ENCODE peak calls at places on chromosomes 2 and 18, in eight cellular contexts. J is CD8-positive, alpha-beta memory T cell; G is heart right ventricle; L is pancreas; Y is aorta; O is bronchial epithelial cell; R is psoas muscle; X is foreskin fibroblast. T is an unnamed sample.

GRCh38 chr18:906416-907170 is 1.9 kb downstream of the ADCYAP1 start:
- DNase-seq in J (no peak), G (no peak), L (no peak), Y (no peak), O (no peak), R (no peak), X (no peak), T (no peak)

GRCh38 chr2:70145851-70146739 is 44.7 kb downstream of the C2orf42 start:
- DNase-seq in J (no peak), G (no peak), L (no peak), Y (no peak), O (no peak), R (no peak), X (no peak), T (no peak)

GRCh38 chr2:20491739-20492531 is 45.1 kb downstream of the RHOB start:
- DNase-seq in J (no peak), G (peak; percentile 33), L (no peak), Y (no peak), O (no peak), R (no peak), X (no peak), T (no peak)

GRCh38 chr18:77099501-77100370 is 32.8 kb downstream of the MBP start:
- DNase-seq in J (peak; percentile 54), G (no peak), L (no peak), Y (no peak), O (no peak), R (peak; percentile 58), X (no peak), T (peak; percentile 83)

GRCh38 chr2:48733067-48733503 is 22.4 kb downstream of the LHCGR start:
- DNase-seq in J (no peak), G (no peak), L (no peak), Y (no peak), O (no peak), R (no peak), X (no peak), T (no peak)

GRCh38 chr2:238097988-238098853 is 1.9 kb upstream of the ESPNL start:
- DNase-seq in J (no peak), G (no peak), L (peak; percentile 45), Y (peak; percentile 61), O (peak; percentile 17), R (peak; percentile 66), X (peak; percentile 16), T (no peak)

GRCh38 chr2:237693281-237694039 is 66.1 kb downstream of the LRRFIP1 start:
- DNase-seq in J (peak; percentile 21), G (no peak), L (peak; percentile 48), Y (no peak), O (peak; percentile 95), R (no peak), X (peak; percentile 50), T (no peak)

GRCh38 chr2:101406867-101407266 is 19.6 kb upstream of the CREG2 start:
- DNase-seq in J (no peak), G (no peak), L (no peak), Y (peak; percentile 46), O (peak; percentile 23), R (no peak), X (peak; percentile 90), T (no peak)

GRCh38 chr2:236568068-236568921 is 1.3 kb upstream of the ACKR3 start:
- DNase-seq in J (peak; percentile 21), G (peak; percentile 67), L (peak; percentile 54), Y (peak; percentile 79), O (peak; percentile 29), R (peak; percentile 82), X (no peak), T (no peak)

GRCh38 chr2:195535911-195536522 is 121.0 kb upstream of the SLC39A10 start:
- DNase-seq in J (peak; percentile 81), G (peak; percentile 23), L (no peak), Y (peak; percentile 71), O (no peak), R (no peak), X (no peak), T (peak; percentile 92)

DNA sequence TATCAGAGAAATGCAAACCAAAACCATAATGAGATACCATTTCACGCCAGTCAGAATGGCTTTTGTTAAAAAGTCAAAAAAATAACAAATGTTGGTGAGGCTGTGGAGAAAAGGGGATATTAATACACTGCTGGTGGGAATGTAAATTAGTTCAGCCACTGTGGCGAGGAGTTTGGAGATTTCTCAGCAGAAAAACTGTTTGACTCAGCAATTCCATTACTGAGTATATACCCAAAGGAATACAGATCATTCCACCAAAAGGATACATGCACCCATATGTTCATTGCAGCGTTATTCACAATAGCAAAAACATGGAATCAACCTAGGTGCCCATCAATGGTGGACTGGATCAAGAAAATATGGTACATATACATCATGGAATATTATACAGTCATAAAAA is 54.5 kb upstream of the WDR75 start:
- DNase-seq in J (no peak), G (no peak), L (no peak), Y (no peak), O (no peak), R (no peak), X (no peak), T (no peak)
- H3K4me3 ChIP-seq in J (no peak overlapping the region), G (no peak overlapping the region), L (no peak overlapping the region), Y (no peak overlapping the region), O (no peak overlapping the region), R (no peak overlapping the region), X (no peak overlapping the region), T (no peak overlapping the region)

GRCh38 chr2:190545082-190545481 is 10.6 kb upstream of the NEMP2 start:
- DNase-seq in J (no peak), G (no peak), L (no peak), Y (no peak), O (no peak), R (no peak), X (no peak), T (no peak)
- H3K4me3 ChIP-seq in J (no peak overlapping the region), G (peak overlapping the region; percentile 10), L (no peak overlapping the region), Y (peak overlapping the region; percentile 37), O (no peak overlapping the region), R (peak overlapping the region; percentile 6), X (no peak overlapping the region), T (no peak overlapping the region)

GRCh38 chr18:51907687-51908597 is 432.1 kb upstream of the DCC start:
- DNase-seq in J (no peak), G (no peak), L (no peak), Y (no peak), O (no peak), R (no peak), X (no peak), T (no peak)

GRCh38 chr18:51908598-51908944 is 431.4 kb upstream of the DCC start:
- DNase-seq in J (no peak), G (no peak), L (no peak), Y (no peak), O (no peak), R (no peak), X (no peak), T (no peak)

GRCh38 chr18:51911582-51911981 is 428.4 kb upstream of the DCC start:
- DNase-seq in J (no peak), G (no peak), L (no peak), Y (no peak), O (no peak), R (no peak), X (no peak), T (no peak)
- H3K4me3 ChIP-seq in J (no peak overlapping the region), G (no peak overlapping the region), L (no peak overlapping the region), Y (no peak overlapping the region), O (no peak overlapping the region), R (no peak overlapping the region), X (no peak overlapping the region), T (no peak overlapping the region)

GRCh38 chr2:1915746-1916145 is 171.4 kb upstream of the PXDN start:
- DNase-seq in J (no peak), G (no peak), L (no peak), Y (no peak), O (no peak), R (no peak), X (no peak), T (no peak)
- H3K4me3 ChIP-seq in J (no peak overlapping the region), G (no peak overlapping the region), L (no peak overlapping the region), Y (no peak overlapping the region), O (no peak overlapping the region), R (no peak overlapping the region), X (no peak overlapping the region), T (no peak overlapping the region)

DNA sequence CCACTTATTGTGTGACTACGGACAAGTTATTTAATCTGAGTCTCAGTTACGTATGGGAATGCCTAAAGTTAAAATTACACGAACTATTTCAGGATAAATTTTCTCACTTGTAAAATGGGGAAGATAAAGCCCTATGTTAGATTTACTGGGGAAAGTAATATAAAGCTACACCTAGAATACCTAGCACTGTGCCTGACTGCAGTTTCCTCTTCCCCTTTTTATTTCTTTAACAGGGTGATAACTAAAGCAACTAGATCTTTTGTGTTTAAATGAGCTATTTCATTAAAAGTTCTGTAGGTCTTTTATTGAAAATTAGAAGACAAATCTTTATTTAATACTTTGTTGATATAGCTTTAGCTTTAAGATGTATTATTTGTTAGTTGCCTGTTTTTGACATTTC is 5.0 kb downstream of the B3GNT2 start:
- DNase-seq in J (no peak), G (no peak), L (no peak), Y (no peak), O (no peak), R (no peak), X (no peak), T (no peak)
- H3K4me3 ChIP-seq in J (no peak overlapping the region), G (no peak overlapping the region), L (no peak overlapping the region), Y (no peak overlapping the region), O (no peak overlapping the region), R (no peak overlapping the region), X (no peak overlapping the region), T (no peak overlapping the region)